ENCODE peak calls at places on chromosome 16, in eight cellular contexts. T is foreskin fibroblast, J is astrocyte of the spinal cord, K is GM23338, F is astrocyte of the cerebellum, G is brain microvascular endothelial cell, N is right atrium auricular region, E is mammary epithelial cell. M is an unnamed sample.

GRCh38 chr16:69579783-69580182 is 14.0 kb downstream of the NFAT5 start:
- DNase-seq in T (no peak), N (no peak), F (no peak), G (no peak), J (no peak), E (no peak), K (no peak), M (no peak)

GRCh38 chr16:87461466-87461975 is 31.3 kb downstream of the ZCCHC14 start:
- DNase-seq in J (peak), N (peak), E (peak), T (no peak), K (peak), F (no peak), G (no peak), M (no peak)

GRCh38 chr16:11639925-11640899 is 28.0 kb upstream of the SNN start:
- DNase-seq in K (peak), T (peak), E (peak), G (peak), F (peak), J (peak), N (peak), M (peak)

GRCh38 chr16:30476991-30477390 is 4.4 kb downstream of the ITGAL start:
- DNase-seq in N (no peak), T (no peak), E (no peak), K (no peak), G (no peak), J (no peak), F (no peak), M (no peak)

GRCh38 chr16:87445486-87445885 is 47.3 kb downstream of the ZCCHC14 start:
- DNase-seq in N (no peak), J (no peak), F (no peak), T (peak), K (no peak), E (no peak), G (no peak), M (no peak)

GRCh38 chr16:11296706-11297491 is 15.8 kb upstream of the PRM1 start:
- DNase-seq in G (no peak), K (no peak), E (peak), J (no peak), F (no peak), T (no peak), N (no peak), M (no peak)

GRCh38 chr16:64872101-64872500 is 249.8 kb downstream of the CDH11 start:
- DNase-seq in F (no peak), N (no peak), E (no peak), K (no peak), J (peak), G (no peak), T (no peak), M (no peak)

GRCh38 chr16:74650966-74651567 is 15.6 kb downstream of the RFWD3 start:
- DNase-seq in J (peak), K (peak), E (no peak), F (no peak), N (no peak), T (no peak), G (no peak), M (no peak)

GRCh38 chr16:86926695-86927094 is 348.3 kb downstream of the FOXL1 start:
- DNase-seq in E (no peak), N (no peak), G (no peak), J (no peak), F (no peak), K (no peak), T (no peak), M (no peak)

GRCh38 chr16:28843766-28844165 is 2.4 kb downstream of the TUFM start:
- DNase-seq in N (no peak), J (no peak), G (no peak), F (no peak), K (no peak), E (no peak), T (no peak), M (no peak)

GRCh38 chr16:12027091-12027490 is 50.6 kb downstream of the SNX29 start:
- DNase-seq in T (no peak), E (peak), J (no peak), K (peak), G (no peak), N (no peak), F (no peak), M (no peak)

GRCh38 chr16:58267524-58268243 is 27.1 kb downstream of the PRSS54 start:
- DNase-seq in F (no peak), G (no peak), J (no peak), T (no peak), E (no peak), K (no peak), N (no peak), M (no peak)

GRCh38 chr16:48384982-48385271 is 286 bp downstream of the SIAH1 start:
- DNase-seq in F (no peak), T (no peak), J (peak), E (no peak), N (no peak), G (no peak), K (peak), M (no peak)

GRCh38 chr16:53065436-53066165 is 10.8 kb downstream of the CHD9 start:
- DNase-seq in J (no peak), E (no peak), N (no peak), F (no peak), K (no peak), G (no peak), T (no peak), M (no peak)

GRCh38 chr16:88687254-88687576 is 908 bp upstream of the SNAI3 start:
- DNase-seq in G (no peak), N (no peak), E (no peak), K (no peak), T (no peak), F (no peak), J (no peak), M (no peak)

GRCh38 chr16:13957197-13958078 is 37.5 kb downstream of the ERCC4 start:
- DNase-seq in T (peak), E (peak), K (no peak), J (peak), G (peak), N (peak), F (peak), M (peak)
- H3K4me3 ChIP-seq in T (peak), E (peak), K (no peak), J (peak), G (peak), N (peak), F (peak), M (peak)

DNA sequence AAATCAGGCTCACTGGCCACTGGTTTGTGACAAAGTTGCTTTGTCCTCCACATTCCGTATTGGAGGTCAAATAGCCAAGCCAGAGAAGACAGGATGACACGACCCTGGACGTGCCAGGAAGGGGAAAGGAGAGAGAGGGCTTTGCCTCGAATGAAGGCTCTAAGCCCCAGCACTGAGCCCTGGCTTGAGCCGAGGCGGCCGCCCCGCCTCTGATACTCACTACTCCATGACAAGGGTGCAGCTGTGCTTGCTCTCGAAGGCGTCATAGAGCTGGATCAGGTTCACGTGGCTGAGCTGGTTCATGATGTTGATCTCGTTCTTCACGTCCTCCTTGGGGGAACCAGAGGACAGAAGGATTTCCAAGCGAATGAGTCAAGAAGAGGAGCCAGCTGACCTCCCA is 19.3 kb downstream of the MYLK3 start:
- DNase-seq in N (no peak), K (no peak), J (no peak), G (no peak), T (no peak), E (no peak), F (no peak), M (no peak)
- TF ChIP-seq CTCF in N (no peak), K (no peak), J (no peak), G (no peak), T (no peak), E (no peak), F (no peak), M (no peak)

DNA sequence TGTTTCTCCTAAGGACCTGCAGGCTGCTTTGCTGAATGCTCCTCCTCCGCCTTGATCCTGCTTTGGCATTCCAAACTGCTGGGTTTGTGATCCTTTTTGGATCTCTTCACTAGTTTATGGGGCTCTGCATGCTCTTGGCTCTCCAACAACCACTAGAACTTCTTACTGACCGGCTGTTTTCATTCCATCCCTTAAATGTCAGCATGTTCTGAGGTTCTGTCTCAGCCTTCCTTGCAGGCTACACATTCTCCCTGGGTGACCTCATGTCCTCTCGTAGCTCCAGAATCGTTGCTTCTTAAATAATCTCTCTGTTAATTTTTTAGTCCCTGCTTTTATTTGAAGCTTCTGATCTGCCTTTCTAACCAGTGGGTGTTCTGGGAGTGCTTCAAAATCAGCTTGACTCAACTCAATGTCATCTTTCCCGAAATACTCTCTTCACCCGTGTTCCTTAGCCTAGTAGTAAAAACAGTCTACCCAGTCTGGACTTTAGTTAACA is 119.0 kb upstream of the HS3ST2 start:
- DNase-seq in E (peak), T (peak), F (peak), K (no peak), G (peak), N (no peak), J (peak), M (peak)
- H3K4me3 ChIP-seq in E (no peak), T (peak), F (no peak), K (no peak), G (no peak), N (no peak), J (no peak), M (no peak)

GRCh38 chr16:85057212-85057889 is 29.8 kb downstream of the KIAA0513 start:
- DNase-seq in E (no peak), G (no peak), F (no peak), N (no peak), T (no peak), J (no peak), K (peak), M (no peak)
- TF ChIP-seq CTCF in E (peak), G (peak), F (peak), N (no peak), T (peak), J (peak), K (peak), M (peak)

GRCh38 chr16:73018796-73019455 is 29.0 kb downstream of the ZFHX3 start:
- DNase-seq in J (no peak), K (no peak), T (no peak), N (no peak), G (no peak), E (no peak), F (no peak), M (no peak)
- H3K4me3 ChIP-seq in J (no peak), K (no peak), T (no peak), N (no peak), G (no peak), E (no peak), F (no peak), M (no peak)

M was measured in AG09309.